ENCODE peak calls at places on chromosomes 16 and 17, in four cellular contexts. One of them, this sample, is unnamed.

GRCh38 chr17:46000292-46000691 is 1.2 kb downstream of the STH start:
- DNase-seq in tibial artery: no peak
- DNase-seq in fibroblast of lung: no peak
- DNase-seq in lower lobe of right lung: no peak
- DNase-seq in this sample: no peak

GRCh38 chr16:50584033-50584722 is 36.0 kb downstream of the NKD1 start:
- DNase-seq in lower lobe of right lung: no peak
- DNase-seq in fibroblast of lung: no peak
- DNase-seq in tibial artery: no peak
- DNase-seq in this sample: no peak

GRCh38 chr16:14284930-14285541 is 213.9 kb downstream of the MRTFB start:
- DNase-seq in tibial artery: peak; percentile 56
- DNase-seq in lower lobe of right lung: peak; percentile 79
- DNase-seq in fibroblast of lung: peak; percentile 73
- DNase-seq in this sample: no peak

GRCh38 chr16:54422569-54422978 is 136.0 kb upstream of the IRX3 start:
- DNase-seq in fibroblast of lung: no peak
- DNase-seq in tibial artery: no peak
- DNase-seq in lower lobe of right lung: no peak
- DNase-seq in this sample: no peak

GRCh38 chr16:10740845-10741208 is 2.8 kb upstream of the NUBP1 start:
- DNase-seq in tibial artery: no peak
- DNase-seq in fibroblast of lung: no peak
- DNase-seq in lower lobe of right lung: no peak
- DNase-seq in this sample: no peak

GRCh38 chr16:27314161-27314723 is 468 bp downstream of the IL4R start:
- DNase-seq in tibial artery: peak; percentile 69
- DNase-seq in lower lobe of right lung: peak; percentile 80
- DNase-seq in fibroblast of lung: peak; percentile 93
- DNase-seq in this sample: peak; percentile 87

GRCh38 chr17:57776366-57776765 is 31.3 kb upstream of the CCDC182 start:
- DNase-seq in fibroblast of lung: no peak
- DNase-seq in tibial artery: no peak
- DNase-seq in lower lobe of right lung: no peak
- DNase-seq in this sample: no peak

GRCh38 chr17:75273968-75274708 is 3.1 kb upstream of the MIF4GD start:
- DNase-seq in fibroblast of lung: peak; percentile 88
- DNase-seq in lower lobe of right lung: no peak
- DNase-seq in tibial artery: no peak
- DNase-seq in this sample: no peak

GRCh38 chr17:44759096-44759915 is 518 bp downstream of the ADAM11 start:
- DNase-seq in tibial artery: no peak
- DNase-seq in fibroblast of lung: no peak
- DNase-seq in lower lobe of right lung: no peak
- DNase-seq in this sample: no peak

GRCh38 chr16:66026211-66026610 is 340.3 kb upstream of the CDH5 start:
- DNase-seq in lower lobe of right lung: no peak
- DNase-seq in fibroblast of lung: no peak
- DNase-seq in tibial artery: no peak
- DNase-seq in this sample: no peak

GRCh38 chr17:17433260-17433659 is 43.5 kb upstream of the MED9 start:
- DNase-seq in lower lobe of right lung: peak; percentile 80
- DNase-seq in fibroblast of lung: peak; percentile 78
- DNase-seq in tibial artery: no peak
- DNase-seq in this sample: no peak

GRCh38 chr16:65099607-65100006 is 22.3 kb downstream of the CDH11 start:
- DNase-seq in lower lobe of right lung: no peak
- DNase-seq in tibial artery: no peak
- DNase-seq in fibroblast of lung: no peak
- DNase-seq in this sample: no peak

GRCh38 chr16:72969146-72969545 is 78.8 kb downstream of the ZFHX3 start:
- DNase-seq in lower lobe of right lung: no peak
- DNase-seq in tibial artery: no peak
- DNase-seq in fibroblast of lung: no peak
- DNase-seq in this sample: no peak

GRCh38 chr17:29019475-29020181 is 13.8 kb upstream of the SEZ6 start:
- DNase-seq in fibroblast of lung: no peak
- DNase-seq in lower lobe of right lung: no peak
- DNase-seq in tibial artery: no peak
- DNase-seq in this sample: no peak

GRCh38 chr17:3381957-3382356 is 4.2 kb downstream of the OR3A2 start:
- DNase-seq in fibroblast of lung: no peak
- DNase-seq in tibial artery: no peak
- DNase-seq in lower lobe of right lung: no peak
- DNase-seq in this sample: no peak

GRCh38 chr17:4162775-4163498 is 19.9 kb downstream of the CYB5D2 start:
- DNase-seq in fibroblast of lung: peak; percentile 24
- DNase-seq in lower lobe of right lung: no peak
- DNase-seq in tibial artery: no peak
- DNase-seq in this sample: no peak

DNA sequence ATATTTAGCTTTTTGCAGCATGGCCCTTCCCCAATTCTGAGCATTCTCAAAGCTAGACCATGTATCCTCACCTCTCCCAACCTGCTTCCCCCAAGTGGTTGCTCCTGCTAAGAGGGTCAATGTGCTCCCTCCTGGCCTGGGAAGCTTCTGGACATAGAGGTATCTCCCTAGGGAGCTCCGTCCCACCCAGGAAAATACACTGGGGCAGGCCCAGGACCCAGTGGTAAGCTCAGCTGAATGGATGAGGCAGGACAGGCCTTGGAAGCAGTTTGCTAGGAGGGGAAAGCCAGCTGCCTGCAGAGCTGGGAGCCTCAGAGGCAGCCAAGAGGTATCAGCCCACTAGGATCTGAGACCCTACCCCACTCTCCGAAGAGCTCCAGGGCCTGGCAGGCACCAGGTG is 1721.6 kb downstream of the TP53TG3F start:
- DNase-seq in tibial artery: no peak
- DNase-seq in lower lobe of right lung: no peak
- DNase-seq in fibroblast of lung: no peak
- DNase-seq in this sample: no peak
- H3K9me3 ChIP-seq in tibial artery: no peaks in the 10 kb centered on the region
- H3K9me3 ChIP-seq in lower lobe of right lung: no peaks in the 10 kb centered on the region
- H3K9me3 ChIP-seq in fibroblast of lung: no peaks in the 10 kb centered on the region
- H3K9me3 ChIP-seq in this sample: no peaks in the 10 kb centered on the region

GRCh38 chr17:68432086-68432864 is 25.0 kb downstream of the WIPI1 start:
- DNase-seq in fibroblast of lung: no peak
- DNase-seq in lower lobe of right lung: no peak
- DNase-seq in tibial artery: no peak
- DNase-seq in this sample: no peak
- H3K4me3 ChIP-seq in fibroblast of lung: no peak overlapping the region
- H3K4me3 ChIP-seq in lower lobe of right lung: no peak overlapping the region
- H3K4me3 ChIP-seq in tibial artery: no peak overlapping the region
- H3K4me3 ChIP-seq in this sample: no peak overlapping the region

GRCh38 chr16:87198881-87199280 is 118.3 kb downstream of the C16orf95 start:
- DNase-seq in fibroblast of lung: no peak
- DNase-seq in tibial artery: no peak
- DNase-seq in lower lobe of right lung: no peak
- DNase-seq in this sample: no peak
- H3K4me1 ChIP-seq in fibroblast of lung: peaks cover 17% of the 10 kb centered on the region
- H3K4me1 ChIP-seq in tibial artery: peaks cover 24% of the 10 kb centered on the region
- H3K4me1 ChIP-seq in lower lobe of right lung: peaks cover 7% of the 10 kb centered on the region
- H3K4me1 ChIP-seq in this sample: no peaks in the 10 kb centered on the region

GRCh38 chr16:35746963-35747657 is 2287.7 kb downstream of the TP53TG3F start:
- DNase-seq in tibial artery: no peak
- DNase-seq in fibroblast of lung: no peak
- DNase-seq in lower lobe of right lung: no peak
- DNase-seq in this sample: peak; percentile 30

GRCh38 chr16:35745191-35745590 is 2285.8 kb downstream of the TP53TG3F start:
- DNase-seq in fibroblast of lung: no peak
- DNase-seq in lower lobe of right lung: no peak
- DNase-seq in tibial artery: no peak
- DNase-seq in this sample: no peak

GRCh38 chr16:35744716-35745115 is 2285.3 kb downstream of the TP53TG3F start:
- DNase-seq in lower lobe of right lung: no peak
- DNase-seq in tibial artery: no peak
- DNase-seq in fibroblast of lung: no peak
- DNase-seq in this sample: peak; percentile 34

GRCh38 chr16:35746281-35746962 is 2287.0 kb downstream of the TP53TG3F start:
- DNase-seq in tibial artery: no peak
- DNase-seq in lower lobe of right lung: no peak
- DNase-seq in fibroblast of lung: no peak
- DNase-seq in this sample: peak; percentile 21

GRCh38 chr16:35745821-35746248 is 2286.4 kb downstream of the TP53TG3F start:
- DNase-seq in tibial artery: no peak
- DNase-seq in fibroblast of lung: no peak
- DNase-seq in lower lobe of right lung: no peak
- DNase-seq in this sample: peak; percentile 47
- H3K9me3 ChIP-seq in tibial artery: peaks cover 7% of the 10 kb centered on the region
- H3K9me3 ChIP-seq in fibroblast of lung: no peaks in the 10 kb centered on the region
- H3K9me3 ChIP-seq in lower lobe of right lung: no peaks in the 10 kb centered on the region
- H3K9me3 ChIP-seq in this sample: no peaks in the 10 kb centered on the region

GRCh38 chr16:17270683-17271109 is 200.1 kb downstream of the XYLT1 start:
- DNase-seq in fibroblast of lung: no peak
- DNase-seq in lower lobe of right lung: no peak
- DNase-seq in tibial artery: no peak
- DNase-seq in this sample: no peak
- H3K4me3 ChIP-seq in fibroblast of lung: no peak overlapping the region
- H3K4me3 ChIP-seq in lower lobe of right lung: no peak overlapping the region
- H3K4me3 ChIP-seq in tibial artery: no peak overlapping the region
- H3K4me3 ChIP-seq in this sample: no peak overlapping the region

GRCh38 chr17:6082335-6082734 is 12.2 kb downstream of the WSCD1 start:
- DNase-seq in lower lobe of right lung: no peak
- DNase-seq in fibroblast of lung: no peak
- DNase-seq in tibial artery: no peak
- DNase-seq in this sample: no peak
- H3K4me1 ChIP-seq in lower lobe of right lung: no peaks in the 10 kb centered on the region
- H3K4me1 ChIP-seq in fibroblast of lung: no peaks in the 10 kb centered on the region
- H3K4me1 ChIP-seq in tibial artery: no peaks in the 10 kb centered on the region
- H3K4me1 ChIP-seq in this sample: no peaks in the 10 kb centered on the region

GRCh38 chr16:79093554-79093967 is 507.0 kb downstream of the MAF start:
- DNase-seq in lower lobe of right lung: peak; percentile 69
- DNase-seq in fibroblast of lung: no peak
- DNase-seq in tibial artery: peak; percentile 45
- DNase-seq in this sample: no peak

GRCh38 chr16:79098897-79099296 is 501.6 kb downstream of the MAF start:
- DNase-seq in fibroblast of lung: no peak
- DNase-seq in tibial artery: peak; percentile 26
- DNase-seq in lower lobe of right lung: no peak
- DNase-seq in this sample: no peak

GRCh38 chr16:79097090-79097489 is 503.4 kb downstream of the MAF start:
- DNase-seq in tibial artery: no peak
- DNase-seq in fibroblast of lung: no peak
- DNase-seq in lower lobe of right lung: no peak
- DNase-seq in this sample: no peak

GRCh38 chr16:79097781-79098180 is 502.8 kb downstream of the MAF start:
- DNase-seq in lower lobe of right lung: no peak
- DNase-seq in tibial artery: no peak
- DNase-seq in fibroblast of lung: no peak
- DNase-seq in this sample: no peak

DNA sequence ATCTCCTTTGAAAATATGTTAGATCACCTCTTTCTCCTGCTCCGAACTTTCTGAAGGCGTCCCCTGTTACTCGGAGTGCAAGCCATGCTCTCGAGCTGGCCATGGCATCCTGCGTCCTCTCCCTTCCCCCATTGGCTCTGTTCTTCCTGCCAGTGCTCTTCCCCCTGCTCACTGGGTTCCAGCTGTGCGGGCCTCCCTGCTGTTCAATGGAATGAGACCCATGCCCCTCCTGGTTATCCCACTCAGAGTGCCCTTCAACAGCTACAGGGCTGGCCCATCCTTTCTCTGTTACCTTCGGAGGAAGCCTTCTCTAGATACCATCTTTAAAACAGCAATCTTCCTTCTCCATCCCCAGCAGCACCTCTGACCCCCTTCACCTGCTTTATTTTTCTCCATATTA is 504.3 kb downstream of the MAF start:
- DNase-seq in tibial artery: no peak
- DNase-seq in fibroblast of lung: no peak
- DNase-seq in lower lobe of right lung: no peak
- DNase-seq in this sample: no peak
- H3K9me3 ChIP-seq in tibial artery: no peaks in the 10 kb centered on the region
- H3K9me3 ChIP-seq in fibroblast of lung: no peaks in the 10 kb centered on the region
- H3K9me3 ChIP-seq in lower lobe of right lung: no peaks in the 10 kb centered on the region
- H3K9me3 ChIP-seq in this sample: no peaks in the 10 kb centered on the region

This sample was measured in right atrium auricular region.